ENCODE peak calls at places on chromosomes 2 and 18, in seven cellular contexts. One of them, this sample, is unnamed.

GRCh38 chr2:164456599-164456998 is 164.7 kb downstream of the GRB14 start:
- DNase-seq in heart right ventricle: no peak
- DNase-seq in uterus: no peak
- DNase-seq in dorsolateral prefrontal cortex: no peak
- DNase-seq in lower lobe of right lung: no peak
- DNase-seq in H9: no peak
- DNase-seq in AG04450: no peak
- DNase-seq in this sample: no peak

GRCh38 chr18:55997156-55997561 is 409.2 kb upstream of the TCF4 start:
- DNase-seq in heart right ventricle: peak
- DNase-seq in uterus: no peak
- DNase-seq in dorsolateral prefrontal cortex: no peak
- DNase-seq in lower lobe of right lung: no peak
- DNase-seq in H9: no peak
- DNase-seq in AG04450: no peak
- DNase-seq in this sample: no peak

GRCh38 chr2:163613155-163613554 is 122.7 kb downstream of the FIGN start:
- DNase-seq in heart right ventricle: no peak
- DNase-seq in uterus: no peak
- DNase-seq in dorsolateral prefrontal cortex: no peak
- DNase-seq in lower lobe of right lung: no peak
- DNase-seq in H9: no peak
- DNase-seq in AG04450: no peak
- DNase-seq in this sample: no peak

GRCh38 chr2:101440127-101440738 is 34.7 kb downstream of the RFX8 start:
- DNase-seq in heart right ventricle: peak
- DNase-seq in uterus: no peak
- DNase-seq in dorsolateral prefrontal cortex: no peak
- DNase-seq in lower lobe of right lung: no peak
- DNase-seq in H9: no peak
- DNase-seq in AG04450: no peak
- DNase-seq in this sample: peak

GRCh38 chr2:12544221-12544558 is 172.5 kb upstream of the TRIB2 start:
- DNase-seq in heart right ventricle: no peak
- DNase-seq in uterus: no peak
- DNase-seq in dorsolateral prefrontal cortex: no peak
- DNase-seq in lower lobe of right lung: no peak
- DNase-seq in H9: no peak
- DNase-seq in AG04450: no peak
- DNase-seq in this sample: no peak

GRCh38 chr18:12786669-12787068 is 83.8 kb downstream of the PSMG2 start:
- DNase-seq in heart right ventricle: no peak
- DNase-seq in uterus: no peak
- DNase-seq in dorsolateral prefrontal cortex: no peak
- DNase-seq in lower lobe of right lung: no peak
- DNase-seq in H9: no peak
- DNase-seq in AG04450: no peak
- DNase-seq in this sample: no peak

GRCh38 chr2:34627003-34627402 is 1027.9 kb upstream of the FAM98A start:
- DNase-seq in heart right ventricle: no peak
- DNase-seq in uterus: no peak
- DNase-seq in dorsolateral prefrontal cortex: no peak
- DNase-seq in lower lobe of right lung: no peak
- DNase-seq in H9: no peak
- DNase-seq in AG04450: no peak
- DNase-seq in this sample: no peak

GRCh38 chr18:58505181-58505580 is 123.7 kb downstream of the ALPK2 start:
- DNase-seq in heart right ventricle: no peak
- DNase-seq in uterus: no peak
- DNase-seq in dorsolateral prefrontal cortex: no peak
- DNase-seq in lower lobe of right lung: no peak
- DNase-seq in H9: no peak
- DNase-seq in AG04450: no peak
- DNase-seq in this sample: no peak

GRCh38 chr2:120861191-120861575 is 125.5 kb downstream of the GLI2 start:
- DNase-seq in heart right ventricle: no peak
- DNase-seq in uterus: no peak
- DNase-seq in dorsolateral prefrontal cortex: peak
- DNase-seq in lower lobe of right lung: peak
- DNase-seq in H9: no peak
- DNase-seq in AG04450: no peak
- DNase-seq in this sample: no peak

GRCh38 chr18:65788373-65788772 is 37.6 kb downstream of the CDH7 start:
- DNase-seq in heart right ventricle: no peak
- DNase-seq in uterus: no peak
- DNase-seq in dorsolateral prefrontal cortex: no peak
- DNase-seq in lower lobe of right lung: no peak
- DNase-seq in H9: peak
- DNase-seq in AG04450: no peak
- DNase-seq in this sample: no peak

GRCh38 chr2:191754103-191754502 is 76.2 kb downstream of the NABP1 start:
- DNase-seq in heart right ventricle: no peak
- DNase-seq in uterus: no peak
- DNase-seq in dorsolateral prefrontal cortex: no peak
- DNase-seq in lower lobe of right lung: no peak
- DNase-seq in H9: no peak
- DNase-seq in AG04450: no peak
- DNase-seq in this sample: no peak

GRCh38 chr2:54952978-54953456 is 97.2 kb downstream of the RTN4 start:
- DNase-seq in heart right ventricle: no peak
- DNase-seq in uterus: no peak
- DNase-seq in dorsolateral prefrontal cortex: no peak
- DNase-seq in lower lobe of right lung: no peak
- DNase-seq in H9: no peak
- DNase-seq in AG04450: no peak
- DNase-seq in this sample: no peak

GRCh38 chr2:62195421-62196277 is at the start of gene B3GNT2:
- DNase-seq in heart right ventricle: peak
- DNase-seq in uterus: peak
- DNase-seq in dorsolateral prefrontal cortex: peak
- DNase-seq in lower lobe of right lung: peak
- DNase-seq in H9: peak
- DNase-seq in AG04450: no peak
- DNase-seq in this sample: peak

GRCh38 chr18:32812342-32812741 is 39.5 kb upstream of the KLHL14 start:
- DNase-seq in heart right ventricle: no peak
- DNase-seq in uterus: no peak
- DNase-seq in dorsolateral prefrontal cortex: no peak
- DNase-seq in lower lobe of right lung: no peak
- DNase-seq in H9: no peak
- DNase-seq in AG04450: no peak
- DNase-seq in this sample: no peak

GRCh38 chr2:62221141-62221540 is 25.2 kb downstream of the B3GNT2 start:
- DNase-seq in heart right ventricle: no peak
- DNase-seq in uterus: no peak
- DNase-seq in dorsolateral prefrontal cortex: no peak
- DNase-seq in lower lobe of right lung: no peak
- DNase-seq in H9: no peak
- DNase-seq in AG04450: no peak
- DNase-seq in this sample: no peak

GRCh38 chr18:64707052-64707451 is 558.2 kb upstream of the LINC00305 start:
- DNase-seq in heart right ventricle: no peak
- DNase-seq in uterus: no peak
- DNase-seq in dorsolateral prefrontal cortex: no peak
- DNase-seq in lower lobe of right lung: no peak
- DNase-seq in H9: no peak
- DNase-seq in AG04450: no peak
- DNase-seq in this sample: no peak

GRCh38 chr2:227191367-227191766 is 26.9 kb downstream of the COL4A3 start:
- DNase-seq in heart right ventricle: no peak
- DNase-seq in uterus: no peak
- DNase-seq in dorsolateral prefrontal cortex: no peak
- DNase-seq in lower lobe of right lung: no peak
- DNase-seq in H9: peak
- DNase-seq in AG04450: no peak
- DNase-seq in this sample: no peak

GRCh38 chr2:98583866-98584618 is 24.3 kb downstream of the COA5 start:
- DNase-seq in heart right ventricle: no peak
- DNase-seq in uterus: no peak
- DNase-seq in dorsolateral prefrontal cortex: no peak
- DNase-seq in lower lobe of right lung: no peak
- DNase-seq in H9: no peak
- DNase-seq in AG04450: no peak
- DNase-seq in this sample: no peak

GRCh38 chr18:49277395-49278036 is 182.9 kb downstream of the DYM start:
- DNase-seq in heart right ventricle: no peak
- DNase-seq in uterus: no peak
- DNase-seq in dorsolateral prefrontal cortex: no peak
- DNase-seq in lower lobe of right lung: no peak
- DNase-seq in H9: no peak
- DNase-seq in AG04450: peak
- DNase-seq in this sample: no peak

GRCh38 chr2:14524803-14525080 is 107.8 kb upstream of the LRATD1 start:
- DNase-seq in heart right ventricle: no peak
- DNase-seq in uterus: no peak
- DNase-seq in dorsolateral prefrontal cortex: no peak
- DNase-seq in lower lobe of right lung: no peak
- DNase-seq in H9: no peak
- DNase-seq in AG04450: no peak
- DNase-seq in this sample: no peak

GRCh38 chr2:216343221-216343985 is 28.9 kb downstream of the MARCHF4 start:
- DNase-seq in heart right ventricle: no peak
- DNase-seq in uterus: no peak
- DNase-seq in dorsolateral prefrontal cortex: no peak
- DNase-seq in lower lobe of right lung: no peak
- DNase-seq in H9: no peak
- DNase-seq in AG04450: no peak
- DNase-seq in this sample: no peak

DNA sequence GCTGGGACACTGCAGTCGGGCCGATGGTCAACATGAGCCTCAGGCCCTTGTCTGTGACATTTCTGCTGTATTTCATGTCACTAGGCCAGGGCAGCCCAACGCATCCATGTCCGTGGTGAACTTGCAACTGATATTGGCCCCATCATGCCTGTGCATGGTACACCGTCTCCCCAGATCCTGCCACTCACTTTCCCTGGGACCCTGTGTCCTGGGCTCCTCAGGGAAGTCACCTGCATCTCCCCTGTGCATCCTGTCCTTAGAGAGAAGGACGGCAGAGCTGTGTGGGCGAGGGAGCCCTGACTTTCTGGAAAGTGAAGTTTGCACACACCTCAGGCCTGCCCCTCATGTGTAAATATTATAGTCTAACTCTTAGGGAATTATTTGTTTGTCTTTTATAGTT is 123.3 kb downstream of the ACKR3 start:
- DNase-seq in heart right ventricle: no peak
- DNase-seq in uterus: no peak
- DNase-seq in dorsolateral prefrontal cortex: no peak
- DNase-seq in lower lobe of right lung: no peak
- DNase-seq in H9: no peak
- DNase-seq in AG04450: no peak
- DNase-seq in this sample: no peak
- H3K27ac ChIP-seq in heart right ventricle: no peak
- H3K27ac ChIP-seq in uterus: no peak
- H3K27ac ChIP-seq in dorsolateral prefrontal cortex: no peak
- H3K27ac ChIP-seq in lower lobe of right lung: no peak
- H3K27ac ChIP-seq in H9: no peak
- H3K27ac ChIP-seq in AG04450: no peak
- H3K27ac ChIP-seq in this sample: no peak

GRCh38 chr18:42141439-42141838 is 186.4 kb downstream of the PIK3C3 start:
- DNase-seq in heart right ventricle: no peak
- DNase-seq in uterus: no peak
- DNase-seq in dorsolateral prefrontal cortex: no peak
- DNase-seq in lower lobe of right lung: no peak
- DNase-seq in H9: no peak
- DNase-seq in AG04450: no peak
- DNase-seq in this sample: no peak
- TF ChIP-seq CTCF in heart right ventricle: no peak
- TF ChIP-seq CTCF in uterus: no peak
- TF ChIP-seq CTCF in dorsolateral prefrontal cortex: no peak
- TF ChIP-seq CTCF in lower lobe of right lung: no peak
- TF ChIP-seq CTCF in H9: peak
- TF ChIP-seq CTCF in AG04450: no peak
- TF ChIP-seq CTCF in this sample: no peak

GRCh38 chr18:79332601-79333000 is 63.1 kb upstream of the NFATC1 start:
- DNase-seq in heart right ventricle: no peak
- DNase-seq in uterus: no peak
- DNase-seq in dorsolateral prefrontal cortex: no peak
- DNase-seq in lower lobe of right lung: no peak
- DNase-seq in H9: no peak
- DNase-seq in AG04450: no peak
- DNase-seq in this sample: no peak

GRCh38 chr18:79333046-79333445 is 62.7 kb upstream of the NFATC1 start:
- DNase-seq in heart right ventricle: no peak
- DNase-seq in uterus: no peak
- DNase-seq in dorsolateral prefrontal cortex: no peak
- DNase-seq in lower lobe of right lung: no peak
- DNase-seq in H9: no peak
- DNase-seq in AG04450: no peak
- DNase-seq in this sample: no peak

GRCh38 chr18:79335833-79336360 is 59.8 kb upstream of the NFATC1 start:
- DNase-seq in heart right ventricle: no peak
- DNase-seq in uterus: no peak
- DNase-seq in dorsolateral prefrontal cortex: no peak
- DNase-seq in lower lobe of right lung: no peak
- DNase-seq in H9: no peak
- DNase-seq in AG04450: no peak
- DNase-seq in this sample: no peak

GRCh38 chr18:79336556-79337142 is 59.1 kb upstream of the NFATC1 start:
- DNase-seq in heart right ventricle: no peak
- DNase-seq in uterus: no peak
- DNase-seq in dorsolateral prefrontal cortex: no peak
- DNase-seq in lower lobe of right lung: no peak
- DNase-seq in H9: no peak
- DNase-seq in AG04450: no peak
- DNase-seq in this sample: no peak

DNA sequence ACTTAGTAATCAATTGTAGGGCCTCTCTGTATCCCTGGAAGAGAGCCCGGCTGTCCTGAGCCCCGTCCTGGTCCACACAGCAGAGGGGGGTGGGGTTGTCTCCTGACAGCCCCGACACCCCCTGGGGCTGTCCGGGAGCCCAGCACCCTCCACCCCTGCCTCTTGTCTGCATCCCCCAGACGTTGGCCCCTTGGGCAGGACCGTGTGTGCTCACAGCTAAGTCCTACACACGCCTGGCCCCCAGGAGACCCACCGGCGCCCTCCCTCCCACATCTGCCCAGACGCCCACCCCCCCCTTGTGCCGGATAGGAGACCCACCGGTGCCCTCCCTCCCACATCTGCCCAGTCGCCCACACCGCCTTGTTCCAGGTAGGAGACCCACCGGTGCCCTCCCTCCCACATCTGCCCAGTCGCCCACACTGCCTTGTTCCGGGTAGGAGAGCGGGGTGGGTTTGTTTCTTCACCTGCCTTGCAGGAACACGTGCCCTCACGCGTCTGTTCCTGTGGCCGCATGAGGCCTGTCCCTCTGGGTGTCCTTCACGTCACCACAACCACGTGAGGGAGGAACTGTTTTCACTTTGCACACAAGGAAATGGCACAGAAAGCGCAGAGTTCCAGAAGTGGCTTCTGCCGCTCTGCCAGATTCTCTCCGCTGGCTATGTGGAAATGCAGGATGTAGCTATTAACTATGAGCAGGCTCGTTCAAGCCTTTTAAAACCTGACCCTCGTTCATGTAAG is 61.1 kb upstream of the NFATC1 start:
- DNase-seq in heart right ventricle: no peak
- DNase-seq in uterus: no peak
- DNase-seq in dorsolateral prefrontal cortex: no peak
- DNase-seq in lower lobe of right lung: no peak
- DNase-seq in H9: no peak
- DNase-seq in AG04450: no peak
- DNase-seq in this sample: no peak
- H3K27ac ChIP-seq in heart right ventricle: no peak
- H3K27ac ChIP-seq in uterus: no peak
- H3K27ac ChIP-seq in dorsolateral prefrontal cortex: no peak
- H3K27ac ChIP-seq in lower lobe of right lung: no peak
- H3K27ac ChIP-seq in H9: no peak
- H3K27ac ChIP-seq in AG04450: no peak
- H3K27ac ChIP-seq in this sample: no peak

GRCh38 chr2:42809131-42809875 is 16.9 kb upstream of the HAAO start:
- DNase-seq in heart right ventricle: no peak
- DNase-seq in uterus: peak
- DNase-seq in dorsolateral prefrontal cortex: no peak
- DNase-seq in lower lobe of right lung: no peak
- DNase-seq in H9: no peak
- DNase-seq in AG04450: no peak
- DNase-seq in this sample: no peak
- TF ChIP-seq CTCF in heart right ventricle: no peak
- TF ChIP-seq CTCF in uterus: no peak
- TF ChIP-seq CTCF in dorsolateral prefrontal cortex: no peak
- TF ChIP-seq CTCF in lower lobe of right lung: no peak
- TF ChIP-seq CTCF in H9: no peak
- TF ChIP-seq CTCF in AG04450: peak
- TF ChIP-seq CTCF in this sample: no peak